ENCODE peak calls at places on chromosome 17, in four cellular contexts. S is activated CD4-positive, alpha-beta memory T cell treated with anti-CD3 and anti-CD28 coated beads, Interleukin-2, amount 10 ng/mL, durations not matched to agents 7 days and 5 days; W is Panc1; B is activated T-cell treated with anti-CD3 and anti-CD28 coated beads, Interleukin-2, amount 50 U/mL, for 4 hours. I is an unnamed sample.

GRCh38 chr17:51830886-51831285 is 327.6 kb downstream of the CA10 start:
- DNase-seq in B (no peak), S (no peak), W (no peak), I (no peak)

GRCh38 chr17:63550816-63551639 is 751 bp downstream of the DCAF7 start:
- DNase-seq in B (no peak), S (peak), W (no peak), I (no peak)

GRCh38 chr17:75515523-75516254 is at the start of gene CASKIN2:
- DNase-seq in W (peak), S (peak), B (peak), I (peak)

GRCh38 chr17:804541-805435 is 22.6 kb downstream of the MRM3 start:
- DNase-seq in B (no peak), S (no peak), W (no peak), I (no peak)

GRCh38 chr17:4009164-4009785 is 45.0 kb upstream of the ATP2A3 start:
- DNase-seq in W (no peak), B (no peak), S (no peak), I (no peak)

GRCh38 chr17:52106638-52107261 is 51.8 kb downstream of the CA10 start:
- DNase-seq in W (peak), S (peak), B (peak), I (no peak)

GRCh38 chr17:76866774-76867577 is 1.2 kb upstream of the MGAT5B start:
- DNase-seq in S (no peak), B (no peak), W (no peak), I (no peak)

GRCh38 chr17:67700037-67700436 is 17.7 kb upstream of the NOL11 start:
- DNase-seq in B (no peak), S (no peak), W (no peak), I (no peak)

GRCh38 chr17:11950771-11951519 is 46.3 kb downstream of the ZNF18 start:
- DNase-seq in B (no peak), W (no peak), S (no peak), I (no peak)

GRCh38 chr17:57697891-57698708 is 47.0 kb downstream of the CCDC182 start:
- DNase-seq in W (no peak), B (no peak), S (no peak), I (no peak)

GRCh38 chr17:73072254-73072962 is 20.1 kb downstream of the SLC39A11 start:
- DNase-seq in W (no peak), B (no peak), S (no peak), I (no peak)

GRCh38 chr17:80034977-80035686 is 540 bp downstream of the TBC1D16 start:
- DNase-seq in B (peak), W (no peak), S (peak), I (no peak)

GRCh38 chr17:6107791-6108190 is 37.6 kb downstream of the WSCD1 start:
- DNase-seq in B (no peak), W (no peak), S (no peak), I (no peak)

GRCh38 chr17:32127156-32127897 is 15.0 kb upstream of the RHOT1 start:
- DNase-seq in S (peak), W (peak), B (peak), I (peak)

GRCh38 chr17:73231363-73231762 is 30.3 kb downstream of the CPSF4L start:
- DNase-seq in S (no peak), B (no peak), W (no peak), I (no peak)

I was measured in Right ventricle myocardium inferior.